ENCODE peak calls at places on chromosome 3, in ten cellular contexts. Y, C, B, J, D, E, A, O, Q and T are unnamed samples.
A peak's percentile ranks its signal among the peaks of the same experiment; 100 is the strongest.

GRCh38 chr3:99348451-99348850 is 289.9 kb upstream of the COL8A1 start:
- DNase-seq in Y (no peak), C (no peak), B (no peak), J (no peak), D (no peak), E (no peak), A (no peak), O (no peak), Q (no peak), T (no peak)

GRCh38 chr3:129022114-129022994 is 21.2 kb downstream of the EFCC1 start:
- DNase-seq in Y (no peak), C (no peak), B (peak; percentile 67), J (peak; percentile 76), D (peak; percentile 34), E (no peak), A (no peak), O (no peak), Q (no peak), T (no peak)

GRCh38 chr3:182300266-182300665 is 493.0 kb upstream of the ATP11B start:
- DNase-seq in Y (no peak), C (no peak), B (no peak), J (no peak), D (no peak), E (no peak), A (no peak), O (no peak), Q (no peak), T (no peak)

GRCh38 chr3:134327594-134327975 is 46.7 kb downstream of the AMOTL2 start:
- DNase-seq in Y (no peak), C (no peak), B (no peak), J (no peak), D (peak; percentile 96), E (no peak), A (no peak), O (no peak), Q (peak; percentile 81), T (no peak)

GRCh38 chr3:158106773-158107461 is 697 bp upstream of the SHOX2 start:
- DNase-seq in Y (peak; percentile 35), C (no peak), B (no peak), J (peak; percentile 63), D (no peak), E (no peak), A (no peak), O (no peak), Q (peak; percentile 35), T (no peak)

GRCh38 chr3:33364060-33364459 is 76.1 kb downstream of the UBP1 start:
- DNase-seq in Y (no peak), C (no peak), B (no peak), J (no peak), D (no peak), E (no peak), A (no peak), O (no peak), Q (no peak), T (peak; percentile 68)

GRCh38 chr3:183584246-183584913 is 28.9 kb upstream of the KLHL6 start:
- DNase-seq in Y (no peak), C (no peak), B (peak; percentile 27), J (peak; percentile 62), D (peak; percentile 64), E (no peak), A (peak; percentile 26), O (no peak), Q (peak; percentile 3), T (no peak)

GRCh38 chr3:25423780-25424179 is 4.3 kb upstream of the RARB start:
- DNase-seq in Y (no peak), C (no peak), B (no peak), J (no peak), D (peak; percentile 76), E (no peak), A (no peak), O (no peak), Q (peak; percentile 88), T (no peak)

GRCh38 chr3:44077267-44077666 is 164.4 kb upstream of the TOPAZ1 start:
- DNase-seq in Y (no peak), C (no peak), B (no peak), J (peak; percentile 30), D (peak; percentile 32), E (peak; percentile 33), A (no peak), O (no peak), Q (no peak), T (peak; percentile 8)

GRCh38 chr3:140342668-140343067 is 335.2 kb upstream of the TRIM42 start:
- DNase-seq in Y (no peak), C (no peak), B (no peak), J (no peak), D (no peak), E (no peak), A (no peak), O (no peak), Q (no peak), T (no peak)

GRCh38 chr3:178551916-178552321 is 15.7 kb downstream of the KCNMB2 start:
- DNase-seq in Y (no peak), C (no peak), B (no peak), J (no peak), D (peak; percentile 56), E (no peak), A (no peak), O (no peak), Q (peak; percentile 9), T (no peak)

GRCh38 chr3:47404955-47405790 is 24.4 kb downstream of the PTPN23 start:
- DNase-seq in Y (no peak), C (no peak), B (no peak), J (peak; percentile 24), D (peak; percentile 14), E (no peak), A (no peak), O (no peak), Q (peak; percentile 64), T (no peak)

GRCh38 chr3:56042326-56042951 is 425.8 kb downstream of the ERC2 start:
- DNase-seq in Y (no peak), C (no peak), B (no peak), J (peak; percentile 57), D (peak; percentile 58), E (peak; percentile 9), A (peak; percentile 16), O (peak; percentile 13), Q (peak; percentile 66), T (peak; percentile 9)

GRCh38 chr3:141660598-141660947 is 77.5 kb upstream of the RNF7 start:
- DNase-seq in Y (no peak), C (no peak), B (no peak), J (no peak), D (peak; percentile 18), E (no peak), A (no peak), O (no peak), Q (no peak), T (no peak)
- H3K4me3 ChIP-seq in Y (peak overlapping the region; percentile 60), C (peak overlapping the region; percentile 59), B (peak overlapping the region; percentile 60), J (peak overlapping the region; percentile 68), D (peak overlapping the region; percentile 61), E (no peak overlapping the region), A (peak overlapping the region; percentile 73), O (peak overlapping the region; percentile 55), Q (peak overlapping the region; percentile 54), T (no peak overlapping the region)

GRCh38 chr3:19229086-19229485 is 80.8 kb downstream of the KCNH8 start:
- DNase-seq in Y (no peak), C (no peak), B (no peak), J (no peak), D (no peak), E (peak; percentile 15), A (no peak), O (no peak), Q (no peak), T (no peak)
- H3K4me3 ChIP-seq in Y (no peak overlapping the region), C (no peak overlapping the region), B (no peak overlapping the region), J (no peak overlapping the region), D (no peak overlapping the region), E (no peak overlapping the region), A (no peak overlapping the region), O (no peak overlapping the region), Q (no peak overlapping the region), T (no peak overlapping the region)

GRCh38 chr3:161523916-161524315 is 27.3 kb downstream of the OTOL1 start:
- DNase-seq in Y (no peak), C (no peak), B (no peak), J (no peak), D (no peak), E (no peak), A (no peak), O (no peak), Q (no peak), T (no peak)
- H3K4me3 ChIP-seq in Y (no peak overlapping the region), C (no peak overlapping the region), B (no peak overlapping the region), J (no peak overlapping the region), D (no peak overlapping the region), E (no peak overlapping the region), A (no peak overlapping the region), O (no peak overlapping the region), Q (no peak overlapping the region), T (no peak overlapping the region)

GRCh38 chr3:153731036-153731435 is 390.2 kb upstream of the ARHGEF26 start:
- DNase-seq in Y (no peak), C (no peak), B (no peak), J (no peak), D (no peak), E (no peak), A (no peak), O (no peak), Q (no peak), T (no peak)
- H3K4me3 ChIP-seq in Y (no peak overlapping the region), C (no peak overlapping the region), B (no peak overlapping the region), J (no peak overlapping the region), D (no peak overlapping the region), E (no peak overlapping the region), A (no peak overlapping the region), O (no peak overlapping the region), Q (no peak overlapping the region), T (no peak overlapping the region)

GRCh38 chr3:58004972-58005371 is 3.2 kb upstream of the FLNB start:
- DNase-seq in Y (no peak), C (no peak), B (no peak), J (no peak), D (peak; percentile 67), E (no peak), A (peak; percentile 24), O (no peak), Q (peak; percentile 67), T (no peak)
- H3K4me3 ChIP-seq in Y (no peak overlapping the region), C (no peak overlapping the region), B (no peak overlapping the region), J (no peak overlapping the region), D (no peak overlapping the region), E (no peak overlapping the region), A (no peak overlapping the region), O (no peak overlapping the region), Q (no peak overlapping the region), T (no peak overlapping the region)